ENCODE peak calls at places on chromosomes 3 and 15, in four cellular contexts. I, V, A and P are unnamed samples.
A peak's percentile ranks its signal among the peaks of the same experiment; 100 is the strongest.

GRCh38 chr3:131636266-131636775 is 133.6 kb upstream of the MRPL3 start:
- DNase-seq in V (no peak), I (no peak), A (no peak), P (no peak)

GRCh38 chr3:180311242-180311641 is 274.5 kb upstream of the PEX5L start:
- DNase-seq in A (no peak), V (no peak), I (no peak), P (no peak)

GRCh38 chr15:85407421-85408269 is 27.2 kb downstream of the AKAP13 start:
- DNase-seq in I (no peak), A (no peak), V (no peak), P (no peak)

GRCh38 chr3:23826382-23827061 is 20.8 kb downstream of the UBE2E1 start:
- DNase-seq in V (no peak), I (no peak), A (no peak), P (peak; percentile 12)

GRCh38 chr3:172237121-172237742 is 197.9 kb downstream of the FNDC3B start:
- DNase-seq in V (no peak), I (no peak), A (no peak), P (no peak)

GRCh38 chr3:48949376-48949717 is 30.7 kb downstream of the ARIH2 start:
- DNase-seq in A (no peak), I (no peak), V (no peak), P (no peak)

GRCh38 chr3:58567251-58567515 is 10.0 kb downstream of the FAM107A start:
- DNase-seq in A (no peak), V (no peak), I (no peak), P (no peak)

GRCh38 chr15:47872869-47873301 is 155.6 kb downstream of the SEMA6D start:
- DNase-seq in A (no peak), V (no peak), I (no peak), P (no peak)

GRCh38 chr3:107283948-107284347 is 93.3 kb upstream of the CCDC54 start:
- DNase-seq in I (no peak), A (no peak), V (no peak), P (no peak)

GRCh38 chr3:170589113-170589512 is 3.2 kb upstream of the SLC7A14 start:
- DNase-seq in I (no peak), V (no peak), A (no peak), P (no peak)

GRCh38 chr3:129461022-129461421 is 21.0 kb downstream of the IFT122 start:
- DNase-seq in V (no peak), I (no peak), A (no peak), P (no peak)

GRCh38 chr3:127457094-127457475 is 133.4 kb downstream of the TPRA1 start:
- DNase-seq in A (peak; percentile 77), V (no peak), I (no peak), P (no peak)

GRCh38 chr3:194142156-194142910 is 6.4 kb downstream of the HES1 start:
- DNase-seq in A (no peak), I (no peak), V (no peak), P (no peak)

GRCh38 chr15:67373266-67373665 is 118.7 kb downstream of the IQCH start:
- DNase-seq in A (no peak), V (no peak), I (no peak), P (no peak)

GRCh38 chr15:67370206-67370954 is 115.8 kb downstream of the IQCH start:
- DNase-seq in V (no peak), I (no peak), A (no peak), P (peak; percentile 27)

GRCh38 chr15:67372563-67372962 is 118.0 kb downstream of the IQCH start:
- DNase-seq in I (no peak), V (no peak), A (no peak), P (no peak)

GRCh38 chr15:67369359-67369758 is 114.8 kb downstream of the IQCH start:
- DNase-seq in I (no peak), A (no peak), V (no peak), P (no peak)

GRCh38 chr15:67373971-67374370 is 119.4 kb downstream of the IQCH start:
- DNase-seq in A (no peak), V (no peak), I (no peak), P (no peak)
- TF ChIP-seq NRF1 in A (no peak), V (no peak), I (no peak), P (no peak)

GRCh38 chr3:5245927-5246326 is 58.4 kb downstream of the EDEM1 start:
- DNase-seq in I (no peak), V (no peak), A (no peak), P (no peak)
- TF ChIP-seq NRF1 in I (no peak), V (no peak), A (no peak), P (no peak)

GRCh38 chr15:92466834-92467233 is 73.2 kb downstream of the ST8SIA2 start:
- DNase-seq in A (no peak), V (no peak), I (no peak), P (no peak)

GRCh38 chr15:92473784-92474183 is 80.1 kb downstream of the ST8SIA2 start:
- DNase-seq in A (no peak), I (no peak), V (no peak), P (no peak)

GRCh38 chr15:92468987-92469386 is 75.3 kb downstream of the ST8SIA2 start:
- DNase-seq in V (no peak), A (no peak), I (peak; percentile 67), P (no peak)

GRCh38 chr15:92467245-92467644 is 73.6 kb downstream of the ST8SIA2 start:
- DNase-seq in V (no peak), A (no peak), I (no peak), P (no peak)

GRCh38 chr15:92471263-92471662 is 77.6 kb downstream of the ST8SIA2 start:
- DNase-seq in A (no peak), I (no peak), V (no peak), P (no peak)
- TF ChIP-seq NRF1 in A (no peak), I (no peak), V (no peak), P (no peak)

GRCh38 chr3:195895900-195896360 is 12.4 kb downstream of the TNK2 start:
- DNase-seq in A (peak; percentile 74), I (peak; percentile 80), V (no peak), P (peak; percentile 74)

GRCh38 chr3:195896361-195897080 is 11.8 kb downstream of the TNK2 start:
- DNase-seq in I (peak; percentile 59), V (no peak), A (peak; percentile 49), P (peak; percentile 43)

GRCh38 chr3:195899701-195900425 is 8.5 kb downstream of the TNK2 start:
- DNase-seq in V (no peak), A (no peak), I (peak; percentile 25), P (no peak)

GRCh38 chr3:195897081-195897852 is 11.1 kb downstream of the TNK2 start:
- DNase-seq in V (no peak), I (peak; percentile 83), A (no peak), P (peak; percentile 54)

GRCh38 chr3:195897853-195898415 is 10.4 kb downstream of the TNK2 start:
- DNase-seq in I (peak; percentile 33), A (no peak), V (no peak), P (no peak)
- TF ChIP-seq NRF1 in I (no peak), A (no peak), V (no peak), P (no peak)